ENCODE peak calls at places on chromosome X, in five cellular contexts. L, M, O, S and E are unnamed samples.

GRCh38 chrX:148874621-148875020 is 374.2 kb downstream of the AFF2 start:
- DNase-seq in M (no peak), S (peak; percentile 72), O (no peak), L (no peak), E (no peak)

GRCh38 chrX:112058255-112058654 is 24.3 kb downstream of the TRPC5 start:
- DNase-seq in M (no peak), S (peak; percentile 81), L (no peak), O (no peak), E (no peak)

GRCh38 chrX:115582035-115582870 is 21.3 kb downstream of the PLS3 start:
- DNase-seq in S (no peak), M (no peak), O (no peak), L (no peak), E (no peak)

GRCh38 chrX:104318330-104319009 is 63.7 kb upstream of the ESX1 start:
- DNase-seq in L (no peak), O (no peak), S (peak; percentile 57), M (no peak), E (no peak)

GRCh38 chrX:46757052-46757451 is 1.9 kb downstream of the SLC9A7 start:
- DNase-seq in M (no peak), L (no peak), S (no peak), O (no peak), E (no peak)

GRCh38 chrX:20515841-20516461 is 249.2 kb upstream of the RPS6KA3 start:
- DNase-seq in M (no peak), S (peak; percentile 90), O (no peak), L (no peak), E (no peak)

GRCh38 chrX:31847773-31848172 is 775.9 kb upstream of the FTHL17 start:
- DNase-seq in O (no peak), S (no peak), M (no peak), L (no peak), E (no peak)

GRCh38 chrX:140180585-140180984 is 215.3 kb upstream of the CXorf66 start:
- DNase-seq in S (peak; percentile 82), L (no peak), M (no peak), O (no peak), E (no peak)

GRCh38 chrX:100946521-100946920 is 17.8 kb upstream of the XKRX start:
- DNase-seq in L (no peak), M (no peak), O (no peak), S (no peak), E (no peak)

GRCh38 chrX:70166601-70167590 is 10.4 kb upstream of the DGAT2L6 start:
- DNase-seq in L (no peak), S (peak; percentile 83), M (no peak), O (no peak), E (no peak)

GRCh38 chrX:15413101-15413500 is 28.9 kb upstream of the VEGFD start:
- DNase-seq in L (no peak), O (no peak), M (no peak), S (no peak), E (no peak)

GRCh38 chrX:11530621-11531020 is 135.1 kb downstream of the ARHGAP6 start:
- DNase-seq in L (no peak), O (no peak), S (peak; percentile 23), M (no peak), E (no peak)

GRCh38 chrX:152817082-152817744 is 13.3 kb downstream of the CETN2 start:
- DNase-seq in L (no peak), O (no peak), M (no peak), S (peak; percentile 54), E (no peak)

GRCh38 chrX:139759637-139760036 is 51.7 kb upstream of the MCF2 start:
- DNase-seq in M (no peak), S (peak; percentile 42), L (no peak), O (no peak), E (no peak)

GRCh38 chrX:100643943-100644587 is at the start of gene SRPX2:
- DNase-seq in S (peak; percentile 91), L (no peak), O (no peak), M (no peak), E (no peak)

GRCh38 chrX:85379174-85379907 is at the start of gene POF1B:
- DNase-seq in S (no peak), M (no peak), O (no peak), L (no peak), E (no peak)